ENCODE peak calls at places on chromosomes 16 and 17, in four cellular contexts. T is right lobe of liver, W is heart left ventricle, E is HCT116. P is an unnamed sample.

GRCh38 chr17:74856113-74856512 is 3.6 kb downstream of the GRIN2C start:
- ATAC-seq in T (no peak), W (no peak), E (no peak), P (no peak)

GRCh38 chr16:2085669-2086068 is 37.9 kb downstream of the TSC2 start:
- ATAC-seq in T (no peak), W (no peak), E (peak), P (no peak)

GRCh38 chr17:63523256-63523869 is at the start of gene KCNH6:
- ATAC-seq in T (no peak), W (no peak), E (peak), P (no peak)

GRCh38 chr16:66324785-66325184 is 41.7 kb upstream of the CDH5 start:
- ATAC-seq in T (no peak), W (no peak), E (peak), P (no peak)

GRCh38 chr17:48626470-48627241 is 498 bp upstream of the HOXB9 start:
- ATAC-seq in T (no peak), W (no peak), E (peak), P (no peak)

GRCh38 chr17:69828087-69828486 is 246.9 kb upstream of the KCNJ16 start:
- ATAC-seq in T (no peak), W (peak), E (no peak), P (no peak)

GRCh38 chr17:47872651-47873161 is 21.7 kb upstream of the SP6 start:
- ATAC-seq in T (no peak), W (no peak), E (no peak), P (no peak)

GRCh38 chr16:72978212-72978611 is 69.7 kb downstream of the ZFHX3 start:
- ATAC-seq in T (peak), W (peak), E (no peak), P (peak)

GRCh38 chr17:57289130-57289529 is 32.8 kb downstream of the MSI2 start:
- ATAC-seq in T (no peak), W (peak), E (no peak), P (no peak)

GRCh38 chr16:81720973-81721907 is 57.9 kb upstream of the PLCG2 start:
- ATAC-seq in T (no peak), W (no peak), E (no peak), P (peak)

GRCh38 chr16:20323591-20324117 is 3.7 kb downstream of the GP2 start:
- ATAC-seq in T (no peak), W (no peak), E (no peak), P (no peak)

GRCh38 chr17:59370580-59371299 is 39.3 kb downstream of the YPEL2 start:
- ATAC-seq in T (no peak), W (no peak), E (no peak), P (no peak)

GRCh38 chr17:44887971-44888955 is 11.0 kb downstream of the EFTUD2 start:
- ATAC-seq in T (no peak), W (no peak), E (no peak), P (no peak)

GRCh38 chr17:42333053-42333452 is 44.8 kb downstream of the STAT5A start:
- ATAC-seq in T (peak), W (no peak), E (no peak), P (no peak)

GRCh38 chr16:80743273-80743672 is 61.1 kb downstream of the CDYL2 start:
- ATAC-seq in T (no peak), W (no peak), E (no peak), P (no peak)

GRCh38 chr17:7233701-7234099 is 617 bp downstream of the DVL2 start:
- ATAC-seq in T (peak), W (peak), E (peak), P (no peak)

GRCh38 chr17:17739388-17740066 is 58.3 kb downstream of the RAI1 start:
- ATAC-seq in T (peak), W (peak), E (peak), P (peak)

GRCh38 chr16:30166202-30166902 is 17.1 kb upstream of the CORO1A start:
- ATAC-seq in T (peak), W (peak), E (no peak), P (peak)

GRCh38 chr17:62761884-62762283 is 46.2 kb downstream of the MARCHF10 start:
- ATAC-seq in T (no peak), W (no peak), E (peak), P (no peak)

GRCh38 chr16:17461951-17462729 is 8.6 kb downstream of the XYLT1 start:
- ATAC-seq in T (no peak), W (no peak), E (no peak), P (no peak)

GRCh38 chr16:11101283-11101682 is 154.7 kb downstream of the SOCS1 start:
- ATAC-seq in T (no peak), W (no peak), E (no peak), P (no peak)

GRCh38 chr17:72763981-72764380 is 328.5 kb downstream of the SLC39A11 start:
- ATAC-seq in T (no peak), W (no peak), E (no peak), P (no peak)

GRCh38 chr16:79418588-79418987 is 181.9 kb downstream of the MAF start:
- ATAC-seq in T (no peak), W (no peak), E (no peak), P (no peak)

GRCh38 chr17:12113156-12113555 is 92.5 kb downstream of the MAP2K4 start:
- ATAC-seq in T (no peak), W (no peak), E (no peak), P (no peak)

GRCh38 chr16:4936181-4936990 is 562 bp downstream of the PPL start:
- ATAC-seq in T (peak), W (peak), E (peak), P (peak)

GRCh38 chr17:8282345-8282744 is 6.1 kb upstream of the RANGRF start:
- ATAC-seq in T (no peak), W (no peak), E (no peak), P (no peak)

GRCh38 chr16:73890524-73891500 is 405.8 kb upstream of the PSMD7 start:
- ATAC-seq in T (no peak), W (no peak), E (no peak), P (no peak)

DNA sequence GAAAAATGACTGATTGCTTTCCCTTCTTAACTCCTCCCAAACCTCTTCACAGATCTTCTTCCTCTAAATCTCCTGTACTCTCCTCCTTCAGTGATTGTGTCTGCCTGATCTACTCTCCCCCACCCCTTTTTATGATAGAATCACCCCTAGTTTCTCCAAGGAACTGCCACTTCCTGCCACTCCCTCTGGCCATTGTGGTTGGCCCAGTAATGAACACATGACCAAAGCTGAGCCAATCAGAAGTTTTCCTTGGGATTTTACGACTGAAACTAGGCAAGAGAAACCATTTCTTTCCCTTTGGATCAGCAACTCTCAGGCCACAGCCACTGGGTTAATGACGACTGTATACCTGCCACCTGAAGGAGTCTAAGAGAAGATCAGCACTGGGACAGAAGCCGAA is 15.9 kb downstream of the IRX3 start:
- ATAC-seq in T (no peak), W (no peak), E (no peak), P (no peak)
- TF ChIP-seq POLR2A in T (no peak), W (no peak), E (no peak), P (no peak)

GRCh38 chr17:2889256-2889655 is 93.0 kb downstream of the RAP1GAP2 start:
- ATAC-seq in T (no peak), W (no peak), E (no peak), P (no peak)

GRCh38 chr17:2897605-2898004 is 101.4 kb downstream of the RAP1GAP2 start:
- ATAC-seq in T (no peak), W (no peak), E (no peak), P (no peak)

GRCh38 chr17:2894782-2895181 is 98.5 kb downstream of the RAP1GAP2 start:
- ATAC-seq in T (no peak), W (no peak), E (no peak), P (no peak)

GRCh38 chr17:2892305-2892971 is 96.2 kb downstream of the RAP1GAP2 start:
- ATAC-seq in T (no peak), W (peak), E (peak), P (no peak)

DNA sequence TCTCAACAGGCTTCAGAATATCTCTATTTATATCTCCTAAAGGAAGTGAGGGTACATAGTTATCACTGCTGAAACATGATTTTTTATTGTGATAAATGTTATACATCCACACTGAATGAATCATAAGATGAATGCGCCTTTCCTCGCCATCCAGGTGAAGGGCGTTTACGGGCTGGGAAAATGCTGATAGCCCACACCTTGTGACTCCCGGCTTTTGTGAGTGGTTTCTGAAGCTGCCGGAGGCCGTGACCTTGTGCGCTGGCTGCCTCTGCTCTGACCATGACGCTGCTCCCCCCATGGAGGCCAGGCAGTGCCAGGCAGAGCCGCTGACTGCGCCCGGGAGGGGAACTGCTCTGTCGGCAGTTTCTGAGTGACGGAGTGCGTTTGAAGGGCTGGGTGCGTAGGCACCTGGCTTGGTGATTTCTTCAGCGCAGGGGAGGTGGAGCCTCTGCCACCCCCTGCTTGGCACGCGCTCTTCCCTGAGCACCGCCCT is 97.2 kb downstream of the RAP1GAP2 start:
- ATAC-seq in T (no peak), W (no peak), E (peak), P (no peak)
- TF ChIP-seq POLR2A in T (no peak), W (no peak), E (no peak), P (no peak)

DNA sequence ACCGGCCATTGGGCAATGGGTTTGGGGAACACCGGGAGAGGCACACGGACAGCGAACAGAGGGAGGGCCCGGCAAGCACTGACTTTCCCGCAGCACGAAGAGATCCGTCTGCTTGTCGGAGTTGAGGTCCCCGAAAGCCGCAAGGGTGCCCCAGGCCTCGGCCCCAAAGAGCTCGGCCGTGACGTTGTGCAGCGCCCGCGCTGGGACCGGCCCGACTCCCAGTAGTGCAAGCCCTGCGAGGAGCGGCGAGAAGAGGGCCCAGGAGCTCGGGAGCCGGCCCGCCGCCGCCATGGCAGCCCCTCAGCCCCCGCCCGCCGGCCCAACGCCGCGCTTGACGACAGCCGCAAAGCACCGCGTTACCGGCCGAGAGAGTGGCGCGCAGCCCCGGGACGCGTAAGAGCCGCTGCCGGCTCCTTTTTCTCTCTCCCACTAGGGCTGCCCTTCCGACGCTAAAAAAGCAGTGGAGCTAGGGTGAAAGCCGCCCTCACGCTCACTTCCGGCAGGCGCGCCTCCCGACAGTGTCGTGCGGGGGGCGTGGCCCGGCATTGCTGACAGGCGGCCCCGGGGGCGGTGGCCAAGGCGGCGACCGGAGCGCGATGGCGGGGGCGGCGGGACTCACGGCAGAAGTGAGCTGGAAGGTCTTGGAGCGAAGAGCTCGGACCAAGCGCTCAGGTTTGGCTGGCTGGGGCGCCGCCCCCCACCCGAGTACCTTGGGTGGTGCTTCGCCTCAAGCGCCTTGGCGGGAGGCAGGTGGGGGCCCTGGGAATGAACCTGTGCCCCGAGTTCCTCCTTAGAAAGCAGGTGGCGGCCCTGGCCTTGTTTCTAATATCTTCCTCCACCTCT is at the start of the genes ITFG1 and PHKB:
- ATAC-seq in T (peak), W (peak), E (peak), P (peak)
- TF ChIP-seq POLR2A in T (peak), W (no peak), E (peak), P (peak)

GRCh38 chr17:1714980-1715802 is 5.0 kb upstream of the TLCD2 start:
- ATAC-seq in T (peak), W (peak), E (peak), P (peak)
- TF ChIP-seq POLR2A in T (peak), W (peak), E (no peak), P (peak)

GRCh38 chr16:27644165-27644564 is 94.2 kb downstream of the KATNIP start:
- ATAC-seq in T (no peak), W (no peak), E (no peak), P (no peak)
- TF ChIP-seq POLR2A in T (no peak), W (no peak), E (no peak), P (no peak)

GRCh38 chr17:36545093-36545464 is 360 bp downstream of the GGNBP2 start:
- ATAC-seq in T (peak), W (peak), E (peak), P (peak)
- TF ChIP-seq POLR2A in T (no peak), W (no peak), E (no peak), P (no peak)

GRCh38 chr16:86365513-86366040 is 144.8 kb upstream of the FOXF1 start:
- ATAC-seq in T (no peak), W (no peak), E (no peak), P (no peak)
- TF ChIP-seq POLR2A in T (no peak), W (no peak), E (no peak), P (no peak)

GRCh38 chr17:82440377-82440981 is 10.1 kb downstream of the CYBC1 start:
- ATAC-seq in T (no peak), W (no peak), E (no peak), P (peak)

GRCh38 chr17:82438401-82439193 is 12.0 kb downstream of the CYBC1 start:
- ATAC-seq in T (no peak), W (no peak), E (no peak), P (no peak)

GRCh38 chr17:82440991-82441627 is 9.4 kb downstream of the CYBC1 start:
- ATAC-seq in T (no peak), W (peak), E (peak), P (peak)

GRCh38 chr17:82439194-82439828 is 11.2 kb downstream of the CYBC1 start:
- ATAC-seq in T (no peak), W (no peak), E (no peak), P (no peak)

DNA sequence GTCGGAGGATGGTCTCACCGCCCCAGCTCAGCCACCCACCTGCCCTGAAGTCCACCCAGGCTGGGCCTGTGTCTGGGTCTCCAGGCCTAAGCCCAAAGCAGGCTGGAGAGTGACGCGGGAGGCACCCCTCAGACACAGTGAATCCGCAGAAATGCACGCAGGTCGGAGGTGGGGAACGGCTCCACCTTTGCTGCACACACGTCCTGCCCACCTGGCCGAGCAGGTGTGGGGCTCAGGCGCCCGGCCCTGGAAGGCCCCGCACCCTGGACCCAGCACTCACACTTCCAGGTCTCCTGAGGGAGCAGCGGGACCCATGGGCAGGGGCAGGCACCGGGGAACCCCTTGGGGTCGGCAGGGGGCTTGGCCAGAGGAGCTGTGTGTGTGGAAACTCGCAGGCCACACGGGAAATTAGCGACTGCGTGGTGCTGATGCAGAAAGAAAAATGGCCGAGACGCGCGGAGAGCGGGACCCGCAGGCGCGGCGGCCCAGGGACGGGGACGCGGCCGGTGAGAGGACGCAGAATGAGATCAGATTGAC is 10.7 kb downstream of the CYBC1 start:
- ATAC-seq in T (no peak), W (no peak), E (no peak), P (no peak)
- TF ChIP-seq POLR2A in T (no peak), W (no peak), E (no peak), P (no peak)